ENCODE peak calls at places on chromosomes 16 and 17, in four cellular contexts. B is upper lobe of left lung, X is HepG2, C is A549. T is an unnamed sample.

GRCh38 chr17:68484458-68484857 is 27.2 kb upstream of the WIPI1 start:
- ATAC-seq in B (no peak), C (no peak), X (no peak), T (no peak)

GRCh38 chr17:2170023-2170422 is 115.1 kb downstream of the HIC1 start:
- ATAC-seq in B (no peak), C (peak; percentile 44), X (peak; percentile 61), T (no peak)

GRCh38 chr17:45262516-45263476 is 902 bp upstream of the SPATA32 start:
- ATAC-seq in X (no peak), C (peak; percentile 12), B (no peak), T (peak; percentile 25)

GRCh38 chr16:89931964-89932363 is 8.8 kb downstream of the TUBB3 start:
- ATAC-seq in C (no peak), X (no peak), B (no peak), T (no peak)

GRCh38 chr17:78915872-78916632 is 9.1 kb downstream of the TIMP2 start:
- ATAC-seq in X (no peak), B (peak; percentile 69), C (peak; percentile 72), T (peak; percentile 75)

GRCh38 chr17:54980372-54980771 is 11.8 kb downstream of the STXBP4 start:
- ATAC-seq in C (no peak), X (no peak), B (no peak), T (no peak)

GRCh38 chr17:67974186-67974585 is 22.1 kb downstream of the C17orf58 start:
- ATAC-seq in C (no peak), X (no peak), B (no peak), T (no peak)

GRCh38 chr16:12536412-12536746 is 267.3 kb downstream of the CPPED1 start:
- ATAC-seq in C (no peak), X (no peak), B (no peak), T (no peak)

GRCh38 chr16:83418565-83418964 is 389.2 kb upstream of the HSBP1 start:
- ATAC-seq in X (peak; percentile 44), B (no peak), C (no peak), T (no peak)

GRCh38 chr17:43917348-43918025 is 10.2 kb upstream of the MPP2 start:
- ATAC-seq in C (peak; percentile 66), B (no peak), X (peak; percentile 90), T (no peak)

GRCh38 chr16:71421911-71422310 is 19.9 kb downstream of the TLE7 start:
- ATAC-seq in C (no peak), X (no peak), B (no peak), T (no peak)

GRCh38 chr16:83335076-83335475 is 472.7 kb upstream of the HSBP1 start:
- ATAC-seq in C (no peak), B (no peak), X (no peak), T (no peak)

GRCh38 chr17:79915850-79916430 is 76.7 kb upstream of the CBX4 start:
- ATAC-seq in X (peak; percentile 31), B (peak; percentile 70), C (peak; percentile 48), T (no peak)

GRCh38 chr16:7506363-7506762 is 173.7 kb downstream of the RBFOX1 start:
- ATAC-seq in C (no peak), B (no peak), X (no peak), T (no peak)

GRCh38 chr16:15610369-15610871 is 32.5 kb downstream of the MARF1 start:
- ATAC-seq in B (no peak), C (no peak), X (peak; percentile 84), T (no peak)

GRCh38 chr16:629289-630023 is 1.3 kb upstream of the WFIKKN1 start:
- ATAC-seq in B (no peak), C (no peak), X (peak; percentile 61), T (no peak)

GRCh38 chr17:17044846-17045561 is 2.7 kb downstream of the MPRIP start:
- ATAC-seq in C (no peak), B (peak; percentile 16), X (no peak), T (no peak)

GRCh38 chr17:69470702-69471101 is 56.2 kb downstream of the MAP2K6 start:
- ATAC-seq in B (no peak), X (no peak), C (no peak), T (no peak)

GRCh38 chr17:50130778-50131317 is 888 bp upstream of the SAMD14 start:
- ATAC-seq in X (peak; percentile 25), B (no peak), C (no peak), T (no peak)

GRCh38 chr17:21089145-21089544 is 37.6 kb upstream of the DHRS7B start:
- ATAC-seq in X (no peak), C (no peak), B (no peak), T (no peak)

GRCh38 chr17:79051306-79051705 is 23.3 kb upstream of the ENGASE start:
- ATAC-seq in C (no peak), B (no peak), X (no peak), T (no peak)

GRCh38 chr17:42023524-42024349 is 3.8 kb downstream of the NKIRAS2 start:
- ATAC-seq in X (no peak), C (no peak), B (no peak), T (no peak)

GRCh38 chr17:19346351-19347255 is 15.9 kb downstream of the B9D1 start:
- ATAC-seq in C (peak; percentile 73), B (no peak), X (peak; percentile 70), T (peak; percentile 83)

GRCh38 chr17:65025288-65025687 is 31.3 kb downstream of the GNA13 start:
- ATAC-seq in X (no peak), C (no peak), B (no peak), T (no peak)

DNA sequence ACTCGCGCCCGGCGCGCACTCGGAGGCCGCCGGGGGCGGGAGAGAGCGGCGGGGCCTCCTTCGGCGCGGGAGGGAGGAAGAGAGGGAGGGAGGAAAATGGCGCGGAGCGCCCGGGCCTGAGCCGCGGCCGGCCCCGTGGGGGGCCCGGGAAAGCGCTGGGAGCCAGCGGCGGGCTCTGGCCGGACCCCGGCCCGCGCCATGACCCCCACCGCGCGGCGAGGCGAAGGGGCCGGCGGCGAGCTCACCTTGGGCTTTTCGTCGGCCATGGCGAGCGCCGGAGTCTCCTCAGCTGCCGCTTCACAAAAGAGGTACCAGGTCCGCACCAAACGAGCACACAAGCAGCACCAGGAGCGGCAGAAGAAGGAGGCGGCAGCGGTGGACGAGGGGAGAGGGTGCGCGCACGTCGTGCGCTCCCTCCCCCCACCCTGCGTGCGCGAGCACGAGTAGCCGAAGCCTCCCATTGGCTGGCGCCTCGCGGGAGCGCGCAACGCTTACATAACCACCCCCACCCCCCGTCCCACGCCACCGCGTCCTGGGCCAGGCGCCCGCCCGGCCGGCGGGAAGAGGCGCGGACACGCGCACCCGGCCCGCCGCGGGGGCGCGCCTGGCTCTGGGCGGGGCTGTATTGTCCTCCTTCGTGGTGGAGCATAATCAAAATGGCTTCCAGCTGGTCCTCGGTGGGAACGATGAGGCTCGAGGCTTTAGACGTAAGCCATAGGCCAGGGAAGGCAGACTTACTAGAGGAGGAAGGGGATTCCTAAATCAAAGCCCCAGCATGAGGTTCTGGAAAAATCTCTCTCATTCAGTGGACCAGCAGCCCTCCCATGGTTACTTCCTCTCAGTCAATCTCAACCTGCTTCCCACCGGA is at the start of gene SUMO2:
- ATAC-seq in B (peak; percentile 97), C (peak; percentile 92), X (peak; percentile 84), T (peak; percentile 93)
- TF ChIP-seq CTCF in B (peak; percentile 25), C (no peak), X (peak; percentile 12), T (peak; percentile 56)

DNA sequence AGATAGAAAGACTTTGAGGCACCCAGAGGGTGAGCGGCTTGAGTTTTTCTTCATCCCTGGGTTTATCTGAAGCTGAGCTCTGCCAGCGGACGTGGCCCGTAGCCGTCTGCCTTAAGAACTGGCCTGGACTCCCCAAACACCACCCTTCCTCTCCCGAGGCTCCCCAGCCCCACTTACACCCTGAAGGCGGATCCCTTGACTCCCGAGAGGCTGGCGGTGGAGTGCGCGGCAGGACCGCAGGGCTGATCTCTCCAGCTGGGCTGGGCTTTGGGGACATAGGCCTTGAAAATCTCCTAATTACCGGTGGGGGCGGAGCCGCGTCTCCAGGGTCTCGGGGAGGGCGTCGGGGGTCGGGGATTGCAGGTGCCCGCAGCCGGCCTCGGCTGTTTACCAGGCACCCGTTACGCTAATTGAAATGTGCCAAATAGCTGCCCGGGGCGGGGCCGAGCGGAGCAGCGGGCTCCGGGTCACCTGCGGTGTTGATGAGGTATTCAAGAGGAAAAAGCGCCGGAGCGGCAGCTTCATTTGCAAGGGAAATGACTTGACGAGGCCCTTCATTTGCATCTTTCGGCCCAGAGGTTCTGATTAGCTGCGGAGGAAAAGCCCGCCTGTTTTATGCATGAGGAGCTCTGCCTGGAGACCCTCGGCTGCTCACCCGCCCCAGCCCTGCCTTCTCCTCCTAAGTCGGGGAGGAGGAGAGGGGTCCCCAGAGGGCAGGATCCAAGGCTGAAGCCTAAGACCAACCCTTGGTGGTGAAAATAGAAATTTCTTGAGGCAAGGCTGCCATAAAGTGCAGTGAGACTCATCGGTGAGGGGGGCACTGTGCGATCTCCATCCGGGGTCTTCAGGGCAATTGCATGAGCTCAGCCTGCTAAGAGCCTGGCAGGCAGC is 100.7 kb downstream of the MGAT5B start:
- ATAC-seq in C (no peak), B (peak; percentile 8), X (no peak), T (no peak)
- H3K4me3 ChIP-seq in C (no peak overlapping the region), B (no peak overlapping the region), X (no peak overlapping the region), T (peak overlapping the region; percentile 32)

GRCh38 chr16:30018731-30019158 is 4.3 kb upstream of the C16orf92 start:
- ATAC-seq in X (no peak), B (no peak), C (no peak), T (no peak)
- TF ChIP-seq EP300 in X (no peak), B (no peak), C (no peak), T (no peak)

GRCh38 chr17:14211778-14212177 is 24.9 kb downstream of the CDRT15 start:
- ATAC-seq in C (no peak), B (peak; percentile 6), X (no peak), T (no peak)
- TF ChIP-seq CTCF in C (no peak), B (peak; percentile 24), X (peak; percentile 50), T (peak; percentile 15)

GRCh38 chr17:60863892-60864673 is 186.4 kb downstream of the BCAS3 start:
- ATAC-seq in B (no peak), C (no peak), X (no peak), T (no peak)

GRCh38 chr17:60862482-60862881 is 184.8 kb downstream of the BCAS3 start:
- ATAC-seq in C (no peak), B (no peak), X (no peak), T (no peak)

GRCh38 chr17:60864674-60865080 is 187.0 kb downstream of the BCAS3 start:
- ATAC-seq in X (no peak), B (no peak), C (no peak), T (no peak)
- H3K4me3 ChIP-seq in X (no peak overlapping the region), B (no peak overlapping the region), C (no peak overlapping the region), T (no peak overlapping the region)

GRCh38 chr16:35733278-35733965 is 2274.0 kb downstream of the TP53TG3F start:
- ATAC-seq in B (no peak), X (no peak), C (no peak), T (no peak)
- TF ChIP-seq EP300 in B (no peak), X (no peak), C (no peak), T (no peak)

T was measured in gastroesophageal sphincter.